ENCODE peak calls at places on chromosomes 7 and 10, in four cellular contexts. E is T-cell, A is PC-9, D is brain microvascular endothelial cell. R is an unnamed sample.

GRCh38 chr10:18099420-18099819 is 40.8 kb upstream of the CACNB2 start:
- DNase-seq in E (no peak), A (no peak), D (no peak), R (no peak)

GRCh38 chr7:69596723-69597277 is 1.5 kb upstream of the AUTS2 start:
- DNase-seq in E (no peak), A (no peak), D (no peak), R (no peak)

GRCh38 chr7:84389242-84389641 is 194.7 kb upstream of the SEMA3A start:
- DNase-seq in E (no peak), A (no peak), D (no peak), R (no peak)

GRCh38 chr10:11654659-11655058 is 43.2 kb upstream of the USP6NL start:
- DNase-seq in E (no peak), A (no peak), D (no peak), R (no peak)

GRCh38 chr7:151020231-151020630 is 4.1 kb downstream of the ATG9B start:
- DNase-seq in E (no peak), A (no peak), D (no peak), R (no peak)

GRCh38 chr10:69479737-69480412 is 28.6 kb downstream of the TSPAN15 start:
- DNase-seq in E (no peak), A (no peak), D (no peak), R (peak)

GRCh38 chr7:155190608-155191536 is 106.8 kb upstream of the INSIG1 start:
- DNase-seq in E (peak), A (no peak), D (peak), R (no peak)

GRCh38 chr7:48280100-48280499 is 108.8 kb downstream of the ABCA13 start:
- DNase-seq in E (no peak), A (no peak), D (peak), R (peak)

GRCh38 chr10:71740069-71740468 is 20.5 kb upstream of the C10orf105 start:
- DNase-seq in E (no peak), A (no peak), D (no peak), R (peak)

GRCh38 chr10:119450606-119451304 is 91.8 kb downstream of the RGS10 start:
- DNase-seq in E (no peak), A (peak), D (peak), R (no peak)

GRCh38 chr7:151104411-151105235 is 18.3 kb downstream of the AGAP3 start:
- DNase-seq in E (no peak), A (no peak), D (peak), R (peak)

GRCh38 chr10:111295788-111296187 is 219.0 kb downstream of the ADRA2A start:
- DNase-seq in E (no peak), A (no peak), D (peak), R (no peak)

GRCh38 chr7:117715784-117716445 is 157.3 kb downstream of the CTTNBP2 start:
- DNase-seq in E (no peak), A (peak), D (peak), R (peak)

GRCh38 chr7:2537981-2538851 is 17.1 kb downstream of the BRAT1 start:
- DNase-seq in E (no peak), A (no peak), D (no peak), R (no peak)

GRCh38 chr7:157691521-157692155 is 354.8 kb downstream of the DNAJB6 start:
- DNase-seq in E (no peak), A (no peak), D (no peak), R (no peak)

GRCh38 chr7:57343901-57344622 is 105.9 kb upstream of the ZNF716 start:
- DNase-seq in E (no peak), A (no peak), D (no peak), R (no peak)

GRCh38 chr10:16417341-16417740 is 19.5 kb upstream of the PTER start:
- DNase-seq in E (no peak), A (no peak), D (no peak), R (no peak)

GRCh38 chr10:100133801-100134200 is 52.0 kb downstream of the ERLIN1 start:
- DNase-seq in E (no peak), A (no peak), D (no peak), R (no peak)

GRCh38 chr7:23696916-23697441 is 13.0 kb upstream of the STK31 start:
- DNase-seq in E (peak), A (peak), D (peak), R (peak)

GRCh38 chr7:113891031-113891350 is 27.8 kb downstream of the PPP1R3A start:
- DNase-seq in E (no peak), A (no peak), D (no peak), R (no peak)

GRCh38 chr7:44396931-44397525 is 71.6 kb upstream of the CAMK2B start:
- DNase-seq in E (no peak), A (no peak), D (no peak), R (peak)

GRCh38 chr10:4708123-4708759 is 117.8 kb upstream of the AKR1E2 start:
- DNase-seq in E (no peak), A (no peak), D (no peak), R (no peak)

GRCh38 chr7:20895563-20895962 is 108.9 kb upstream of the SP8 start:
- DNase-seq in E (no peak), A (no peak), D (no peak), R (no peak)

GRCh38 chr10:74238031-74238431 is 87.0 kb downstream of the ADK start:
- DNase-seq in E (no peak), A (peak), D (peak), R (no peak)

GRCh38 chr10:76523798-76524231 is 1092.4 kb downstream of the LRMDA start:
- DNase-seq in E (no peak), A (no peak), D (no peak), R (no peak)

GRCh38 chr10:28991738-28992270 is 297.1 kb upstream of the LYZL1 start:
- DNase-seq in E (no peak), A (peak), D (peak), R (no peak)

GRCh38 chr7:2409745-2410414 is 6.5 kb downstream of the CHST12 start:
- DNase-seq in E (no peak), A (no peak), D (no peak), R (no peak)

GRCh38 chr7:73906874-73907273 is 45.9 kb downstream of the TMEM270 start:
- DNase-seq in E (no peak), A (no peak), D (no peak), R (no peak)

GRCh38 chr10:132107211-132107946 is 41.6 kb downstream of the JAKMIP3 start:
- DNase-seq in E (no peak), A (no peak), D (no peak), R (no peak)

GRCh38 chr7:105649727-105650381 is 68.6 kb upstream of the EFCAB10 start:
- DNase-seq in E (no peak), A (peak), D (peak), R (peak)

GRCh38 chr7:157807510-157807909 is 470.7 kb downstream of the DNAJB6 start:
- DNase-seq in E (no peak), A (no peak), D (peak), R (no peak)

GRCh38 chr7:96449094-96449493 is 127.2 kb upstream of the SLC25A13 start:
- DNase-seq in E (no peak), A (no peak), D (no peak), R (no peak)

GRCh38 chr7:69664433-69664832 is 66.2 kb downstream of the AUTS2 start:
- DNase-seq in E (no peak), A (no peak), D (no peak), R (no peak)

GRCh38 chr7:100612730-100613446 is 548 bp downstream of the MOSPD3 start:
- DNase-seq in E (no peak), A (no peak), D (no peak), R (no peak)

GRCh38 chr7:57274535-57275283 is 142.5 kb upstream of the ZNF479 start:
- DNase-seq in E (no peak), A (no peak), D (no peak), R (no peak)

R was measured in fibroblast of gingiva.